ENCODE peak calls at places on chromosomes 3 and 15, in nine cellular contexts. D, R, E, Z, U, P, H, V and X are unnamed samples.
A peak's percentile ranks its signal among the peaks of the same experiment; 100 is the strongest.

GRCh38 chr15:92806763-92807162 is 93.4 kb upstream of the CHD2 start:
- DNase-seq in R (no peak), E (no peak), D (no peak), P (no peak), H (no peak), V (no peak), Z (no peak), U (no peak), X (no peak)

GRCh38 chr3:117322866-117323265 is 613.3 kb downstream of the TUSC7 start:
- DNase-seq in H (peak; percentile 16), E (no peak), R (peak; percentile 6), V (no peak), U (no peak), Z (no peak), P (peak; percentile 67), D (no peak), X (peak; percentile 5)

GRCh38 chr3:127121850-127122249 is 71.1 kb upstream of the PRR23E start:
- DNase-seq in V (no peak), E (no peak), R (no peak), H (no peak), U (no peak), P (no peak), Z (no peak), D (no peak), X (no peak)

GRCh38 chr3:80701349-80701748 is 933.6 kb upstream of the ROBO1 start:
- DNase-seq in V (no peak), H (no peak), E (no peak), D (no peak), R (no peak), Z (no peak), U (no peak), P (no peak), X (no peak)

GRCh38 chr3:54822206-54822605 is 105.7 kb downstream of the LRTM1 start:
- DNase-seq in D (no peak), R (peak; percentile 49), E (peak; percentile 36), U (no peak), V (no peak), Z (no peak), P (no peak), H (peak; percentile 57), X (no peak)

GRCh38 chr3:106560451-106560966 is 691.7 kb upstream of the CBLB start:
- DNase-seq in U (no peak), E (no peak), P (no peak), Z (no peak), R (peak; percentile 79), V (no peak), D (no peak), H (peak; percentile 89), X (no peak)

GRCh38 chr15:77988386-77989301 is 88.9 kb downstream of the TBC1D2B start:
- DNase-seq in E (no peak), R (no peak), H (no peak), P (no peak), Z (no peak), D (no peak), V (no peak), U (no peak), X (peak; percentile 50)

GRCh38 chr15:73078722-73079121 is 26.5 kb downstream of the NEO1 start:
- DNase-seq in D (no peak), H (peak; percentile 80), R (peak; percentile 85), P (peak; percentile 25), U (no peak), E (peak; percentile 80), V (no peak), Z (no peak), X (no peak)

GRCh38 chr15:31440754-31441298 is 114.2 kb downstream of the KLF13 start:
- DNase-seq in E (no peak), U (no peak), H (peak; percentile 39), R (peak; percentile 14), P (peak; percentile 51), Z (peak; percentile 27), V (peak; percentile 38), D (peak; percentile 37), X (peak; percentile 84)

GRCh38 chr3:73228425-73228824 is 167.0 kb downstream of the EBLN2 start:
- DNase-seq in H (no peak), E (no peak), R (no peak), P (no peak), Z (no peak), U (no peak), V (no peak), D (no peak), X (no peak)

GRCh38 chr3:131038326-131038725 is 11.6 kb downstream of the NEK11 start:
- DNase-seq in U (no peak), V (no peak), E (no peak), Z (no peak), R (peak; percentile 38), P (no peak), H (no peak), D (no peak), X (no peak)

GRCh38 chr3:128559486-128560225 is 66.7 kb upstream of the GATA2 start:
- DNase-seq in U (no peak), V (no peak), E (no peak), R (no peak), D (no peak), H (no peak), P (no peak), Z (no peak), X (no peak)

GRCh38 chr3:137762674-137763593 is 1.2 kb upstream of the SOX14 start:
- DNase-seq in D (no peak), E (no peak), V (no peak), P (no peak), R (no peak), Z (no peak), U (no peak), H (no peak), X (no peak)

GRCh38 chr15:77898811-77899730 is 178.4 kb downstream of the TBC1D2B start:
- DNase-seq in D (no peak), U (no peak), Z (peak; percentile 43), P (no peak), E (no peak), V (no peak), R (no peak), H (no peak), X (no peak)

GRCh38 chr15:29400701-29401100 is 131.1 kb upstream of the NSMCE3 start:
- DNase-seq in V (no peak), E (no peak), U (no peak), H (no peak), D (no peak), R (no peak), P (no peak), Z (no peak), X (no peak)

GRCh38 chr3:9396632-9397330 is 634 bp upstream of the SETD5 start:
- DNase-seq in E (peak; percentile 98), D (peak; percentile 96), U (peak; percentile 98), R (peak; percentile 100), H (peak; percentile 100), P (peak; percentile 99), V (peak; percentile 99), Z (peak; percentile 91), X (peak; percentile 99)

GRCh38 chr3:106913966-106914365 is 463.3 kb upstream of the CCDC54 start:
- DNase-seq in Z (no peak), R (no peak), U (no peak), D (no peak), H (no peak), P (peak; percentile 10), V (no peak), E (no peak), X (no peak)

GRCh38 chr15:92682772-92683510 is 27.4 kb upstream of the FAM174B start:
- DNase-seq in E (no peak), U (no peak), D (no peak), P (no peak), H (peak; percentile 65), Z (no peak), V (no peak), R (no peak), X (no peak)

GRCh38 chr3:151087648-151088047 is 2.2 kb downstream of the MED12L start:
- DNase-seq in D (no peak), U (no peak), P (no peak), H (no peak), Z (no peak), V (no peak), R (no peak), E (no peak), X (no peak)

DNA sequence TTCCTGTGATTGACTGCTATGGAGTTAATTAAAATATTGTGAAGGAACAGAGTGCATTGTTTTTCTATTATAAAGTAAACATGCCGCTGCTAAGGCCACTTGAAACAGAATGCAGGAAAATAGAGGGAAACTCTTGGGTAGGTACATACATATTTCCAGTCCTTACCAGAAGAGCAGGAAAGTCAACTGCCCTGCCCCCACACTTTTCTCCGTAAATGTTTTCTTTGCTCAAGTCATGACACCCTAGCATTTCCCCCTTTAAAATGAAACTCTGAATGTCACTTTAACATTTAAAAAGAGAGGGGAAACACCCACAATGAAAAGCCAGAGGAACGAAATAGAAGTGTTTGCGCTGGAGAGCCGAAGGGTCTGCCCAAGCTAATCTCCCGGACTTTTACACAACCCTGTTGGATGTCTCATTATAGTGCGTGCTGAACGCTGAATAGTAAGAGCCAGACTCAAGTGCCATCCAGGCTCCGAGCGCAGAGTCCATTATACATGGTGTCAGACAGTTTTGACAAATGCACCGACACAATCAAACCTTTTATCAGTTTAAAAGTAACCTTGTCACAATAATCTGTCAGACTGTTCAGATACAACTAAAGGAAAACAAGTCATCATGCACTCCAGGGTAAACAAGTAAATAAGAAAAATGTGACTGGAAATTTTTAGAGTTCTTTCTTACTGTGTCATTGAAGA is 159.6 kb downstream of the RBMS3 start:
- DNase-seq in U (no peak), R (peak; percentile 29), Z (no peak), E (peak; percentile 39), V (peak; percentile 14), D (no peak), H (no peak), P (peak; percentile 64), X (no peak)
- H3K4me3 ChIP-seq in U (no peak overlapping the region), R (peak overlapping the region; percentile 17), Z (no peak overlapping the region), E (peak overlapping the region; percentile 8), V (peak overlapping the region; percentile 65), D (no peak overlapping the region), H (no peak overlapping the region), P (peak overlapping the region; percentile 18), X (no peak overlapping the region)

DNA sequence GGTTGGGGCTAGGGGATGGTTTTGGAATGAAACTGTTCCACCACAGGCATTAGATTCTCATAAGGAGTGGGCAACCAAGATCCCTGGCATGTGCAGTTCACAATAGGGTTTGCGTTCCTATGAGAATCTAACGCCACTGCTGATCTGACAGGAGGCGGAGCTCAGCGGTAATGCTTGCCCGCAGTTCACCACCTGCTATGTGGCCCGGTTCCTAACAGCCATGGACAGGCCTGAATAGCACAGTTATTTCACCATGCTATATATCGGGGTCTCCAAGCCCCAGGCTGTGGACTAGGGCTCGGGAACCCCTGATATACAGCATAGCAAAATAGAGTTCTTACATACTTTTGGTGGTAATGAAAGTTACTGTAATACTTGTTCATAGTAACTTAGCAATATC is 99.9 kb upstream of the THSD4 start:
- DNase-seq in Z (no peak), V (no peak), P (no peak), E (no peak), D (no peak), U (no peak), R (no peak), H (no peak), X (no peak)
- H3K4me3 ChIP-seq in Z (no peak overlapping the region), V (no peak overlapping the region), P (no peak overlapping the region), E (no peak overlapping the region), D (no peak overlapping the region), U (no peak overlapping the region), R (no peak overlapping the region), H (no peak overlapping the region), X (no peak overlapping the region)

GRCh38 chr3:100590114-100590839 is 19.1 kb upstream of the ADGRG7 start:
- DNase-seq in E (peak; percentile 70), D (no peak), V (no peak), Z (peak; percentile 61), P (peak; percentile 64), H (peak; percentile 85), R (peak; percentile 71), U (peak; percentile 63), X (peak; percentile 76)
- H3K4me3 ChIP-seq in E (no peak overlapping the region), D (no peak overlapping the region), V (peak overlapping the region; percentile 32), Z (no peak overlapping the region), P (peak overlapping the region; percentile 24), H (no peak overlapping the region), R (peak overlapping the region; percentile 10), U (peak overlapping the region; percentile 42), X (no peak overlapping the region)

GRCh38 chr3:182710557-182711157 is 82.6 kb upstream of the ATP11B start:
- DNase-seq in V (no peak), D (no peak), P (peak; percentile 37), Z (peak; percentile 47), U (peak; percentile 12), H (peak; percentile 49), E (no peak), R (peak; percentile 23), X (no peak)
- H3K4me3 ChIP-seq in V (no peak overlapping the region), D (no peak overlapping the region), P (no peak overlapping the region), Z (no peak overlapping the region), U (no peak overlapping the region), H (no peak overlapping the region), E (no peak overlapping the region), R (no peak overlapping the region), X (no peak overlapping the region)